ENCODE peak calls at places on chromosomes 12 and 14, in seven cellular contexts. Q is gastrocnemius medialis, G is SK-N-SH, O is Karpas-422, U is uterus, B is ascending aorta, E is neuronal stem cell. X is an unnamed sample.

GRCh38 chr12:94571556-94571955 is 78.8 kb downstream of the TMCC3 start:
- DNase-seq in Q (no peak), G (no peak), O (no peak), U (peak), B (no peak), E (no peak), X (no peak)

GRCh38 chr14:35406811-35407630 is 2.5 kb upstream of the NFKBIA start:
- DNase-seq in Q (no peak), G (peak), O (peak), U (no peak), B (no peak), E (peak), X (no peak)

GRCh38 chr12:123131291-123131831 is 19.5 kb downstream of the PITPNM2 start:
- DNase-seq in Q (no peak), G (no peak), O (no peak), U (no peak), B (no peak), E (no peak), X (no peak)

GRCh38 chr12:27965411-27965810 is 7.1 kb downstream of the PTHLH start:
- DNase-seq in Q (no peak), G (no peak), O (no peak), U (no peak), B (no peak), E (no peak), X (no peak)

GRCh38 chr14:101808020-101808641 is 46.6 kb downstream of the PPP2R5C start:
- DNase-seq in Q (no peak), G (peak), O (peak), U (no peak), B (no peak), E (peak), X (no peak)

GRCh38 chr12:68406134-68406576 is 74.0 kb upstream of the MDM1 start:
- DNase-seq in Q (peak), G (peak), O (no peak), U (peak), B (peak), E (no peak), X (peak)

GRCh38 chr12:10618338-10618987 is 5.1 kb upstream of the MAGOHB start:
- DNase-seq in Q (no peak), G (no peak), O (no peak), U (no peak), B (no peak), E (no peak), X (no peak)

GRCh38 chr12:102061096-102061555 is 665 bp downstream of the WASHC3 start:
- DNase-seq in Q (no peak), G (no peak), O (peak), U (no peak), B (no peak), E (no peak), X (no peak)

GRCh38 chr12:76201758-76202157 is 117.3 kb upstream of the NAP1L1 start:
- DNase-seq in Q (no peak), G (no peak), O (no peak), U (no peak), B (no peak), E (no peak), X (no peak)

GRCh38 chr12:3671330-3672112 is 81.4 kb downstream of the CRACR2A start:
- DNase-seq in Q (no peak), G (no peak), O (no peak), U (no peak), B (no peak), E (no peak), X (no peak)

GRCh38 chr12:3670083-3670620 is 82.8 kb downstream of the CRACR2A start:
- DNase-seq in Q (no peak), G (no peak), O (no peak), U (no peak), B (no peak), E (no peak), X (no peak)

GRCh38 chr12:3668479-3669165 is 84.3 kb downstream of the CRACR2A start:
- DNase-seq in Q (no peak), G (no peak), O (no peak), U (no peak), B (no peak), E (no peak), X (peak)

GRCh38 chr12:3669594-3669993 is 83.3 kb downstream of the CRACR2A start:
- DNase-seq in Q (no peak), G (no peak), O (no peak), U (no peak), B (no peak), E (no peak), X (no peak)

GRCh38 chr12:3667485-3667884 is 85.4 kb downstream of the CRACR2A start:
- DNase-seq in Q (no peak), G (no peak), O (no peak), U (no peak), B (no peak), E (no peak), X (no peak)
- H3K27ac ChIP-seq in Q (no peak), G (no peak), O (no peak), U (no peak), B (no peak), E (no peak), X (no peak)

DNA sequence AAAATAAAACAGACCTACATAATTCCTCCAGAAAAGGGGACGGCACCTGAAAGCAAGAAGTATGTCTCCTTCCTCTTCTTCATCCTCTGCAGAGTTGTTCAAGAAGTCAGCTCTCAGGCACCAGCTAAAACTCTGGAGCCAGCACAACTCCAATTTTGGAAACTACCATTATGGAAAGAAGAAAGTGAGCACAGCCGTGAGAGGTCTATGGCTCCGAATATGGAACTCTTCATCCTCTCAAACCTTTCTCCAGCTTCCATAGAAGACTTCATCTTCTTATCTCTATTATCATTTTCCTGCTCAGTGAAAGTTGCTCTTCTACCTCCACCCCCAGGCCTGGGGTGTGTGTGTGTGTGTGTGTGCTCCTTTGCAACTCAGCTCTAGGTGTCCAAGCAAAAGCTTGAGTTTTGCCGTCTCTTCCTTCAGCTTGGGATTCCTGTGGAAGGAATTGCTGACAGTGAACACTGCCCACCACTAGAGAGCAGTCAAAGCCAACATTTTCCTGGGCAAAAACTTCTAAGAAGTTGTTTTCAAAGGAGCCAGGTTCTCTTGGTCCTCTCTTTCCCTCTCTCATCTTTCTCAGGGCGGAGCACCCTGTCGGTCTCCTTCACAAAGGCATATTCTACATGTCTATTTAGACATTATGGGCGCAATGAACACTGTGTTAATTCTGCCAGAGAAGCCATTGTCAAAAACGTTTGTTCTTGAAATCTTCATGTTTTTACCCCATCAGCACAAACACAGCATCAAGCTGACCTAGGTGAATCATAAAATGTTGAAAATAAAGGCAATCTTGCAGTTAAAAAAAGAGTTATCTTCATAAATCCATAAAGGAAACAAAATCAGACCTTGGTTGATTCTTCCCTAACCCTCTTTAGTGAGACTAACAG is 155.1 kb downstream of the DIO2 start:
- DNase-seq in Q (peak), G (peak), O (peak), U (peak), B (no peak), E (peak), X (no peak)
- H3K27ac ChIP-seq in Q (no peak), G (no peak), O (no peak), U (no peak), B (no peak), E (no peak), X (no peak)

DNA sequence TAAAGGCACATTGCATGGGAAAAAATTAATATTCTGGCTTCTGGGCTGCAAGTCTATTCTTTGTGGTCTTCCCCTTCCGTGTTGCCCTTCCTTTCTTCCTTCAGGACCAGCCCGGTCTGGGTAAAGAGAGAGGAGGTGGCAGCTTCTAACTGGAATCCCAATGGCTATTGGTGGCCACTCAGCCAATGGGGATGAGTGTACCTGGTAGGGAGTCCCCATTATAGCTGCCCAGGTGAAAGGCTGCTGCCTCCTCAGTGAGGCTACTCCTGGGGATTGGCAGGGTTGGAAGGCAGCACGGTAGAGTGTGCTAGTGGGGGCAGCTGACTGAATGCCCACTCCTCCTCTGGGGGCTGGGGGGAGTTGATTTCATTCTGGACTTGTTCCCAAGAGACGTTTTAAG is 112.6 kb downstream of the RBM19 start:
- DNase-seq in Q (no peak), G (no peak), O (no peak), U (no peak), B (no peak), E (no peak), X (no peak)
- H3K27ac ChIP-seq in Q (no peak), G (no peak), O (no peak), U (no peak), B (no peak), E (no peak), X (no peak)

GRCh38 chr12:48002179-48002601 is 2.1 kb downstream of the COL2A1 start:
- DNase-seq in Q (no peak), G (peak), O (no peak), U (no peak), B (no peak), E (peak), X (no peak)

GRCh38 chr12:48004039-48004940 is at the start of gene COL2A1:
- DNase-seq in Q (no peak), G (peak), O (no peak), U (no peak), B (no peak), E (peak), X (no peak)

GRCh38 chr12:48003226-48004038 is 844 bp downstream of the COL2A1 start:
- DNase-seq in Q (no peak), G (no peak), O (no peak), U (no peak), B (no peak), E (peak), X (no peak)

GRCh38 chr12:48001426-48002178 is 2.7 kb downstream of the COL2A1 start:
- DNase-seq in Q (no peak), G (peak), O (no peak), U (no peak), B (no peak), E (peak), X (peak)

DNA sequence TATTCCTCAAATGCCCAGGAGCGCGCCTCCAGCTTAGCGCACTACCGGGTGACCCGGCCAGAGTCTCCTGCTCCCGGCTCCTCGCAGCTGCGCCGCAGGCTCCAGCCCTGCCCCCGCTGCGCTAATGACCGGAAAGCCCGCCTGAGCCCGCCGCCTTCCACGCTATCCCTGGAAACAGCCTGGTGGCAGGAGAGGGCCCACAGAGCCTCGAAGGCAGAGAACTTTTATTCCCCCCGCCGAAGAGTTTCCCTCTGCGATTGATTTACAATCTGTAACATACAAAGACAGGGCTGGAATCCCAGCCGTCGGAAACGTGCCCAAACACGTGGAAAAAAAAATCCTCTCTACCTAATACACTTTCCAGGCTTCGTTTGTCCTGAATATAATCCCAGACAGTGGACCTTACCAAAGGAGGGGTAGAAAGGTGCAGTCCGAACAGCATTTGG is 1.5 kb downstream of the COL2A1 start:
- DNase-seq in Q (no peak), G (peak), O (no peak), U (peak), B (no peak), E (no peak), X (peak)
- H3K27ac ChIP-seq in Q (no peak), G (no peak), O (no peak), U (no peak), B (no peak), E (peak), X (no peak)

DNA sequence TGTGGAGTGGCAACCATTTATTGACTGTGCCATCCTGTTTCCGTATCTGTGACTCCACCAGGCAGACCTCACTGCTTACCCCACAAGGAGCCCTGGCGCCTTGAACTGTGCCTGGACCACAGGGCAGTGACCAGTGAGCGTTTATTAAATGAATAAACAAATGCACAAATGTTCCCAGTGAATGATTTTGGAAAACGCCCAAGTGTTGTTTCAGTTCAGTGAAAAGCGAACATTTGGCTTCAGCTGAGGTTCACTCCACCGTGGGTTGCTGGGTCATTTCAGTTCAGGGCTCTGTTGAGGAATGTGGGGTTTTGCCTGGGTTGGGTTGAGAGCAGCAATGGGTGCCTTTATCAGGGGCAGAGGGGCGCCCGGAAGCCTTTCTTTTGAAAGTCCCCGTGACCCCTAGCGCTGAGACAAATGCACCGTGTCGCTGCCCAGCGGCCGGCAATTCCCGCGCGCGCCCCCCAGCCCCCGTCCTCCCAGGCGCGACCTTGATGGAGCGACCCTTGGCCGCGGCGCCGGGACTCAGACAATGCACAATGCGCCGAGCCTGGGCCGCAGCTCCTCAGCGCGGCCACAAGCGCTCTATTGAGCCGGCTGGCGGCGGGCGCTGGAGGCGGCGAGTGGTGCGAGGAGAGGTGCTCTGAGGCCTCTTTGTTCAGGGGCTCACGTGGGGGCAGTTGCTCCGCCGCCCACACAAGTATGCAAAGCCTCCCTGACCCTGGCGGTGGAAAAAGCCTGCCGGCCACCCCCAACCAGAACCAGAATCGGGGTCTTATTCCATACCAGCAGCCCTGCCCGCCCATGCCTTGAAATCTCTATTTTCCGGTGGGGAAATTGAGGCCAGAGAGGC is 40.5 kb upstream of the CLMN start:
- DNase-seq in Q (no peak), G (no peak), O (no peak), U (no peak), B (no peak), E (peak), X (no peak)
- H3K27ac ChIP-seq in Q (no peak), G (no peak), O (no peak), U (no peak), B (no peak), E (no peak), X (peak)

DNA sequence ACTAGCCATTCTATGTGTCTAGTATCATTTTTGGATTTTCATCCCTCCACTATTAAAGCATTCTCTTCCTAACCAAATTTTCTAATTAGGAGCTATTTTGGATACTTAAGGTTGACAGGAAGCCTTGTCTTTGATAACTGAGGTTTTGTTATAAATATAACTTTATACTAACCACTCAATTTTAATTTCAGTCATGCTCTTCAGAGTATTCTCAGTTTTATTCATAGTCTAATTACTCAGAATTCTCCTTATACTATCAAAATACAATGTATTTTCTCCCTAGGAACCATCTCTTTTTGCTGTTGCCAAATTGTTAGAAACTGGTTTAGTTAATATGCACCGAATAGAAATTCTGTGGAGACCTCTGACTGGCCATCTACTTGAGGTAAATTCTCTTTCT is 76.2 kb downstream of the MON2 start:
- DNase-seq in Q (no peak), G (no peak), O (no peak), U (no peak), B (no peak), E (no peak), X (no peak)
- H3K27ac ChIP-seq in Q (no peak), G (no peak), O (no peak), U (no peak), B (no peak), E (no peak), X (no peak)

GRCh38 chr12:98352218-98352811 is 163.1 kb upstream of the TMPO start:
- DNase-seq in Q (no peak), G (no peak), O (no peak), U (no peak), B (no peak), E (no peak), X (no peak)
- H3K27ac ChIP-seq in Q (no peak), G (peak), O (no peak), U (no peak), B (no peak), E (no peak), X (no peak)

GRCh38 chr12:55720894-55721444 is 776 bp downstream of the RDH5 start:
- DNase-seq in Q (peak), G (peak), O (no peak), U (peak), B (peak), E (no peak), X (no peak)
- H3K27ac ChIP-seq in Q (peak), G (peak), O (no peak), U (peak), B (peak), E (no peak), X (peak)